ENCODE peak calls at places on chromosomes 3 and 15, in four cellular contexts. F, W, U and Y are unnamed samples. For H3K4me1, the result is how much of the 10 kb centered on the place peaks cover.

GRCh38 chr15:57751177-57751800 is 44.8 kb downstream of the POLR2M start:
- DNase-seq in U (peak), W (no peak), F (no peak), Y (no peak)

GRCh38 chr3:171056528-171056927 is 30.0 kb upstream of the SLC2A2 start:
- DNase-seq in F (no peak), W (no peak), U (no peak), Y (no peak)

GRCh38 chr3:150286390-150287147 is 121.5 kb upstream of the TSC22D2 start:
- DNase-seq in U (peak), W (no peak), F (no peak), Y (no peak)

GRCh38 chr3:32450426-32450825 is 52.2 kb downstream of the CMTM6 start:
- DNase-seq in F (no peak), W (no peak), U (no peak), Y (no peak)

GRCh38 chr3:23720059-23720458 is 85.7 kb upstream of the UBE2E1 start:
- DNase-seq in F (no peak), U (no peak), W (no peak), Y (no peak)

GRCh38 chr3:138457863-138458735 is 23.7 kb downstream of the ESYT3 start:
- DNase-seq in W (no peak), U (no peak), F (no peak), Y (no peak)

GRCh38 chr3:192571197-192571791 is 156.0 kb downstream of the FGF12 start:
- DNase-seq in F (peak), W (peak), U (peak), Y (peak)

GRCh38 chr3:13277130-13277783 is 142.9 kb downstream of the NUP210 start:
- DNase-seq in W (no peak), F (peak), U (no peak), Y (no peak)

GRCh38 chr15:75945953-75946352 is 42.3 kb downstream of the FBXO22 start:
- DNase-seq in F (no peak), U (no peak), W (no peak), Y (no peak)

GRCh38 chr15:84981711-84982300 is at the start of gene PDE8A:
- DNase-seq in W (no peak), U (peak), F (peak), Y (peak)

GRCh38 chr15:66644815-66645345 is 57.2 kb upstream of the SMAD6 start:
- DNase-seq in W (no peak), U (no peak), F (no peak), Y (no peak)

GRCh38 chr15:89754361-89755154 is 3.5 kb upstream of the MESP1 start:
- DNase-seq in F (no peak), W (no peak), U (no peak), Y (no peak)

GRCh38 chr3:24492971-24493551 is 1.6 kb downstream of the THRB start:
- DNase-seq in W (no peak), F (no peak), U (no peak), Y (no peak)

DNA sequence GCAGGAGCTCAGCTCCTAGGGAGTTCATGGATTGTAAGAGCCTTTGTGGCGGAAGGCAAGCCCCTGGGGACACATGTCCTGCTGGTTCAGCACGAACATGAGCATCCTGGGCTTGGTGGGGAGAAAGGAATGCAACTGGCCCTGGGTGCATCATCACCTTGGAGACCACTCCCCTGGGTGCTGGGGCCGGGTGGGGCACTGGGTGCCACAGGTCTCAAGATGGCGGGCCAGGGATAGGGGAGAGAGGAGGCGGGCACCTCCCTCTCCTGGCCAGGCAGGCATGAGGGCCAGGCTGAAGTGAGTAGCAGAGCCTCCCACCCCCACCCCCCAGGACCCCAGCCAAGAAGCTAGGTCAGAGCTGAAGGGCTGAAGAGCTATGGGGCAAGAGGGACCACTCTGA is 768 bp downstream of the PCBP4 start:
- DNase-seq in F (no peak), U (no peak), W (no peak), Y (peak)
- H3K4me1 ChIP-seq in F (half or more), U (under half), W (under half), Y (under half)

DNA sequence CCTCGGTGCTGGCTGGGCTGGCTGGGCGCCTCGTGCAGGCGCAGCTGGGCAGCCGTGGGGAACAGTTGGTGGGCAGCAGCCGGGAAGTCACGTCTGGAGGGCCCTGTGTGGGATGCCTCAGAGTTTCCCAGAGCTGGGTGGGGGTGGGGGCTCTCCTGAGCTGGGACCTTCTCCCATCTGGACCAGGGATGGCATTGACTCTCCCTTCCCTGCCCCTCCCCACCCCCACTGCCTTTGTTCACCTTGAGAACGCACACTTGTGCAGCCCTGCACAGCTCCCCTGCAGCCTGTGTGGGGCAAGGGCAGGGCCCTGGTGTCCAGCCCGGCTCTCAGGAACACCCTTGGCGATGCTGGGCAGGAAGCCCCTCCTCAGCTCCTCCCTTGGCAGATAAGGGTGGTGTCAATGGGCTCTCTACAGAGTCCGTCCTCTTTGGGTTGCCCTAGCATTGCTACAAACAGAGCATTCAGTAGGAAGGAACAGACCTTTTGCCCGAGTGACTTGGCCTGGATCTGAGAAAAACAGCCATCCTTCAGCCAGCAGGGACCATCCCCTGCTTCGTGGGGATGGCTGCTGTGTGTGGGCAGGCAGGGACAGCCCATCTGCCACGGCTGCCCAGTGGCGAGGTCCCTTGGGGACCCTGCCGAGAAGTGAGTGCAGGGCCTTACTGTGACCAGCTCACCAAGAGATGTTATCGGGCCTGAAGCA is 25.5 kb upstream of the KLF13 start:
- DNase-seq in W (no peak), F (peak), U (peak), Y (no peak)
- H3K4me1 ChIP-seq in W (under half), F (under half), U (under half), Y (under half)

DNA sequence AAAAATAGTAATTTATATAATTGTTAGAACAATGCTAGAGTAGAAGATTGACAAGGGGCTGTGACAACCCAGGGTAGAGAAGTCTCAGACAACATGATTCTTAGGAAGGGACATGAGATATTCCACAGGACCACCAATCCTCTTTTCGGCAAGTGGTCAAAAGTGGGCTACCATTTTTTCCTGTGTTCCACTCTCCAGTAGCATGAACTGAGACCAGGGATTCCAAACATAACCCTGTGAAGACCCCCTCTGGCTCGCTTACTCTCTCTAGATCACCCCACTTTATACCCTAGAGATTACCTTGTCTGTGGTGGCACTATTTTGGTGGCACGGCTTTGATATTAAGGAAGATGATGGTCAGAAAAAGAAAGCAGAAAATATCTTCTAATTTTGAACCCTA is 960 bp downstream of the GCSAM start:
- DNase-seq in U (no peak), F (no peak), W (no peak), Y (no peak)
- H3K4me1 ChIP-seq in U (under half), F (under half), W (under half), Y (under half)

GRCh38 chr15:30999729-31000128 is 8.3 kb upstream of the MTMR10 start:
- DNase-seq in W (no peak), F (no peak), U (no peak), Y (no peak)

GRCh38 chr15:31001702-31002101 is 10.3 kb upstream of the MTMR10 start:
- DNase-seq in W (no peak), U (no peak), F (no peak), Y (no peak)

GRCh38 chr15:31010036-31010435 is 18.6 kb upstream of the MTMR10 start:
- DNase-seq in F (no peak), U (no peak), W (no peak), Y (no peak)

GRCh38 chr15:31005660-31006059 is 14.2 kb upstream of the MTMR10 start:
- DNase-seq in U (no peak), F (no peak), W (no peak), Y (no peak)

DNA sequence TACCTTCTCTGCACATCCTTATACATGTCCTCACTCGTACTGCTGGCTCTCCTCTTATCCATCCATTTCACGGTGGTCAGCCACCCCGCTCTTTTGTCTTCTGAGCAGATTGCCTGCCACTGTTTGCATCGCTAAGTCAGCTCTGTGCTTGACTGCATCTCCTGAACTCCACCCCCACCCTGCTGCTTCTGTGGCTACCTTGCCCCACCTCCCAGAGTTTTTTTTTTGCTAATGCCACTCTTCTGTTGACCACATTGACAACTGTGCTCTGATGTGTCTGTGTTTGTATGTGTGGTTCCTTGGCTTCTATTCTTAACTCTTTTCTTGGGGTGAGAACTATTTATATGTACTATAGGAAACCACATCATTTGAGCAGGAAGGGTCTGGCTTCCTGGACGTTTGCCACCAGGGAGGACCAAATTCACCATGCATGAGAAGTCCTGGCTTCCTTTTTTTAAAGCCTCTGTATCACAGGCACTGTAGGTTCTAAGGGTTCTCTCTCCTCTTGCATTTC is 12.8 kb upstream of the MTMR10 start:
- DNase-seq in W (no peak), F (peak), U (no peak), Y (no peak)
- H3K4me1 ChIP-seq in W (under half), F (under half), U (under half), Y (under half)

GRCh38 chr3:146165370-146165769 is 4.4 kb upstream of the PLOD2 start:
- DNase-seq in F (no peak), U (no peak), W (no peak), Y (no peak)

GRCh38 chr3:146163584-146163983 is 2.6 kb upstream of the PLOD2 start:
- DNase-seq in U (no peak), F (no peak), W (peak), Y (no peak)

GRCh38 chr3:146164951-146165350 is 4.0 kb upstream of the PLOD2 start:
- DNase-seq in F (no peak), W (no peak), U (no peak), Y (no peak)

GRCh38 chr3:146164506-146164905 is 3.5 kb upstream of the PLOD2 start:
- DNase-seq in U (no peak), F (no peak), W (no peak), Y (no peak)

DNA sequence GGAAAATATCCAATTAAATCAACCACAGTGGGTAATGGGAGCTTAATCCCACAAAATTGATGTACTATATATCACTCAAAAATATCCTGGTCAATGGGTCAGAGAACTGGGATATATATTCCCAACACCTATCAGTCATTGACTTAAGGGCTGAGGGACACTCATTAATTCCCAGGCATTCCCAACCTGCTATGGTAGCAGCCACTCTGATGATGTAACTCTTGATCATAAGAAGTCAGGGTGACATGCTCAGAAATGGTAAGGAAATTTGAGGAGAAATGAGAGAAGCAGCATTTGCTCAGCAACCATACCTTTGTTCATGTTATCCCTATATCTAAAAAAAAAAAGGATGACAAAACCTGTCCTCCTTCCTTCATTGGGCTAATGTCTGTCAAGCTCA is 3.1 kb upstream of the PLOD2 start:
- DNase-seq in W (no peak), F (no peak), U (no peak), Y (no peak)
- H3K4me1 ChIP-seq in W (half or more), F (under half), U (under half), Y (under half)

GRCh38 chr3:3801510-3801841 is 2.2 kb downstream of the LRRN1 start:
- DNase-seq in F (no peak), W (no peak), U (no peak), Y (no peak)
- H3K4me1 ChIP-seq in F (under half), W (under half), U (under half), Y (under half)

GRCh38 chr3:56919797-56920195 is 118.0 kb upstream of the ARHGEF3 start:
- DNase-seq in F (no peak), U (no peak), W (no peak), Y (no peak)
- H3K4me1 ChIP-seq in F (under half), U (under half), W (under half), Y (under half)